ENCODE peak calls at places on chromosomes 13 and 19, in five cellular contexts. K, E, T, O and C are unnamed samples.

GRCh38 chr13:47932953-47933687 is 68.0 kb downstream of the SUCLA2 start:
- DNase-seq in K (no peak), E (no peak), T (no peak), O (no peak), C (no peak)

GRCh38 chr13:93778548-93778947 is 551.9 kb downstream of the GPC6 start:
- DNase-seq in K (no peak), E (no peak), T (no peak), O (no peak), C (no peak)

GRCh38 chr19:53892981-53893325 is 11.0 kb downstream of the PRKCG start:
- DNase-seq in K (no peak), E (no peak), T (no peak), O (no peak), C (no peak)

GRCh38 chr19:42850981-42851717 is 28.4 kb downstream of the PSG1 start:
- DNase-seq in K (peak; percentile 18), E (peak; percentile 94), T (no peak), O (no peak), C (peak; percentile 96)

GRCh38 chr19:30856786-30857185 is 484.6 kb downstream of the ZNF536 start:
- DNase-seq in K (no peak), E (no peak), T (no peak), O (no peak), C (no peak)

GRCh38 chr13:109274188-109274821 is 512.1 kb downstream of the IRS2 start:
- DNase-seq in K (no peak), E (peak; percentile 100), T (no peak), O (no peak), C (no peak)

GRCh38 chr19:55265173-55265572 is 6.4 kb upstream of the PPP6R1 start:
- DNase-seq in K (no peak), E (no peak), T (no peak), O (no peak), C (no peak)

GRCh38 chr13:75788494-75788991 is 152.4 kb downstream of the LMO7 start:
- DNase-seq in K (no peak), E (no peak), T (peak; percentile 79), O (no peak), C (no peak)

GRCh38 chr13:61838568-61838967 is 422.9 kb upstream of the PCDH20 start:
- DNase-seq in K (no peak), E (no peak), T (no peak), O (no peak), C (no peak)

GRCh38 chr13:70812481-70812880 is 704.2 kb upstream of the KLHL1 start:
- DNase-seq in K (no peak), E (no peak), T (no peak), O (no peak), C (no peak)

GRCh38 chr13:91135376-91135775 is 212.1 kb upstream of the MIR17HG start:
- DNase-seq in K (no peak), E (no peak), T (peak; percentile 77), O (no peak), C (no peak)

GRCh38 chr13:91132381-91132780 is 215.1 kb upstream of the MIR17HG start:
- DNase-seq in K (no peak), E (no peak), T (no peak), O (no peak), C (no peak)

GRCh38 chr13:91132786-91133185 is 214.7 kb upstream of the MIR17HG start:
- DNase-seq in K (no peak), E (no peak), T (no peak), O (no peak), C (no peak)

GRCh38 chr13:91134773-91135124 is 212.7 kb upstream of the MIR17HG start:
- DNase-seq in K (no peak), E (no peak), T (no peak), O (no peak), C (no peak)

GRCh38 chr13:91133941-91134772 is 213.3 kb upstream of the MIR17HG start:
- DNase-seq in K (peak; percentile 45), E (no peak), T (peak; percentile 81), O (no peak), C (no peak)
- H3K27me3 ChIP-seq in K (no peaks in the 10 kb centered on the region), E (no peaks in the 10 kb centered on the region), T (no peaks in the 10 kb centered on the region), O (no peaks in the 10 kb centered on the region), C (no peaks in the 10 kb centered on the region)

GRCh38 chr19:40684280-40684679 is 6.2 kb downstream of the NUMBL start:
- DNase-seq in K (no peak), E (no peak), T (no peak), O (no peak), C (no peak)

GRCh38 chr19:40683437-40683836 is 7.0 kb downstream of the NUMBL start:
- DNase-seq in K (no peak), E (no peak), T (no peak), O (no peak), C (no peak)

GRCh38 chr19:40685016-40685526 is 5.4 kb downstream of the NUMBL start:
- DNase-seq in K (no peak), E (no peak), T (no peak), O (no peak), C (no peak)

GRCh38 chr19:40681039-40681438 is 9.4 kb downstream of the NUMBL start:
- DNase-seq in K (no peak), E (no peak), T (no peak), O (no peak), C (no peak)

DNA sequence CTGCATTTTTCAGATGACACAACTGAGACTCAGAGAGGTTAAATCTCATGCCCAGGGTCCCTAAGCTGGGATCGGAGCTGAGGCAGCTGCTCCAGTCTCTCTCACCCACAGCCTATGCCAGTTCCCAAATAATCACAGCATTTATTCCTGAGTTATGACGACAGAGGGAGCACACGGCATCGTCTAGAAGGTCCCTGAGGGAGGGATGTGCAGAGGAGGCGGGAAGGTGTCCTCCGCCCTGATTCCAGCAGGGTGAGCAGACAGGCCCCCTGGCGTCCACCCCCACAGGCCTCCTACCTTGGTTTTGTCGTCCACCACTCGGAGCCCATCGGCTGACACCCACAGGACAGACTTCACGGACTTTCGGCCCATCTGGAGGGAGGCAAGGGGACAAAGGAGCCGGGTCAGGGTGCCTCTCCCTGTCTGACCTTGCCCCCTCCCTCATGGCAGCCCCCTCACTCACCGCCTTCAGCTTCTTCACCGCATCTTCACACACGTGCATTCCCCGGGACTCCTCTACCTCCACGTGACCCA is 8.0 kb downstream of the NUMBL start:
- DNase-seq in K (no peak), E (no peak), T (no peak), O (no peak), C (no peak)
- H3K36me3 ChIP-seq in K (peaks cover 28% of the 10 kb centered on the region), E (peaks cover 81% of the 10 kb centered on the region), T (peaks cover 2% of the 10 kb centered on the region), O (no peaks in the 10 kb centered on the region), C (peaks cover 2% of the 10 kb centered on the region)

GRCh38 chr19:3053780-3054179 is 8.5 kb downstream of the TLE5 start:
- DNase-seq in K (no peak), E (no peak), T (no peak), O (no peak), C (no peak)
- H3K27me3 ChIP-seq in K (no peaks in the 10 kb centered on the region), E (no peaks in the 10 kb centered on the region), T (no peaks in the 10 kb centered on the region), O (no peaks in the 10 kb centered on the region), C (no peaks in the 10 kb centered on the region)

GRCh38 chr13:113848431-113849260 is 15.2 kb downstream of the GAS6 start:
- DNase-seq in K (no peak), E (no peak), T (peak; percentile 86), O (no peak), C (no peak)
- H3K36me3 ChIP-seq in K (no peaks in the 10 kb centered on the region), E (peaks cover 6% of the 10 kb centered on the region), T (no peaks in the 10 kb centered on the region), O (no peaks in the 10 kb centered on the region), C (no peaks in the 10 kb centered on the region)

GRCh38 chr13:42957881-42958280 is 34.2 kb downstream of the EPSTI1 start:
- DNase-seq in K (no peak), E (no peak), T (no peak), O (no peak), C (no peak)
- H3K27me3 ChIP-seq in K (peaks cover 4% of the 10 kb centered on the region), E (no peaks in the 10 kb centered on the region), T (no peaks in the 10 kb centered on the region), O (no peaks in the 10 kb centered on the region), C (no peaks in the 10 kb centered on the region)

GRCh38 chr19:16127776-16128371 is 15.6 kb upstream of the HSH2D start:
- DNase-seq in K (no peak), E (no peak), T (no peak), O (no peak), C (no peak)
- H3K36me3 ChIP-seq in K (peaks cover 40% of the 10 kb centered on the region), E (peaks cover 99% of the 10 kb centered on the region), T (peaks cover 39% of the 10 kb centered on the region), O (peaks cover 72% of the 10 kb centered on the region), C (peaks cover 6% of the 10 kb centered on the region)

GRCh38 chr13:25538276-25538675 is 166.5 kb downstream of the ATP8A2 start:
- DNase-seq in K (no peak), E (no peak), T (no peak), O (no peak), C (no peak)
- H3K27me3 ChIP-seq in K (peaks cover 70% of the 10 kb centered on the region), E (no peaks in the 10 kb centered on the region), T (no peaks in the 10 kb centered on the region), O (no peaks in the 10 kb centered on the region), C (no peaks in the 10 kb centered on the region)

DNA sequence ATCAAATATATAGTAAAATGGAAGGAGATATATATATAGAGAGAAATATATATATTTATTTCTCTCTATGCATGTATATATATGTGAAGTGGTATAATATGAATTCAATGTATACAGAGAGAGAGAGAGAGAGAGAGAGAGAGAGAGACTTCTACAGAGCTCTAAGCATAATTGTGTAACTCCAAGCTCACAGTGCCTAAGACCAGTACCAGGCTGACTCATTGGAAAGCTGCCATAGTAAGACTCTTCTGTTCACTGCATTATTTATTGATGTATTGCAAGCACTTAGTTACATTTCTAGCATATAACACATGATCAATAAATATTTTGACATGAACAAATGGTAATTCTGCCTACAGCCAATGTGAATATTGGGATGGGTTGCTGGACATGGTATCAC is 1734.7 kb downstream of the SLITRK1 start:
- DNase-seq in K (no peak), E (no peak), T (no peak), O (no peak), C (no peak)
- H3K36me3 ChIP-seq in K (no peaks in the 10 kb centered on the region), E (no peaks in the 10 kb centered on the region), T (no peaks in the 10 kb centered on the region), O (no peaks in the 10 kb centered on the region), C (no peaks in the 10 kb centered on the region)

GRCh38 chr13:99985886-99986527 is 4.4 kb downstream of the ZIC2 start:
- DNase-seq in K (no peak), E (peak; percentile 43), T (no peak), O (no peak), C (no peak)

GRCh38 chr13:99987180-99988047 is 5.8 kb downstream of the ZIC2 start:
- DNase-seq in K (no peak), E (peak; percentile 69), T (no peak), O (no peak), C (no peak)

GRCh38 chr13:99985243-99985874 is 3.8 kb downstream of the ZIC2 start:
- DNase-seq in K (no peak), E (peak; percentile 56), T (no peak), O (no peak), C (no peak)

GRCh38 chr13:99988469-99989375 is 7.1 kb downstream of the ZIC2 start:
- DNase-seq in K (no peak), E (peak; percentile 66), T (no peak), O (no peak), C (no peak)

DNA sequence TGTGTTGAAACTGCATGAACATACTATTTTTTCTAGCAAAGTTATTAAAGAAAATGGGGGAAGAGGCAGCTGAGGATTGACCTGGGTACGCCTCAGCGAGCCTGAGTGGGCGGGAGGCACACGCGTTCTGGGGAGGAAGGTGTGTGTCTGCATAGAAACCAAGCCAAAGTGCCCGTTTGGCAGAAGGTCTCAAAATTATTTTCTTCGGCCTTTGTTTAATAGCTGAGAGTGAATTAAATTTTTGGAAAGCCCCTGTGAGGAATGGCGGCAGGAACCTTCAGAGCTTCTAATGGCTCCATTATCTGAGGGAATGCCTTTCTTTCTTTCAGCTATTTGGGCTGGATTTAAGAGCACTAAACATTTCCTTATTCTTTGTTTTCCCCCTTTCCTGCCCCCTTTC is 5.2 kb downstream of the ZIC2 start:
- DNase-seq in K (no peak), E (peak; percentile 46), T (no peak), O (no peak), C (no peak)
- H3K27me3 ChIP-seq in K (no peaks in the 10 kb centered on the region), E (peaks cover 67% of the 10 kb centered on the region), T (peaks cover 23% of the 10 kb centered on the region), O (peaks cover 85% of the 10 kb centered on the region), C (peaks cover 90% of the 10 kb centered on the region)

GRCh38 chr19:49194408-49194807 is 36.8 kb downstream of the TRPM4 start:
- DNase-seq in K (no peak), E (no peak), T (no peak), O (no peak), C (no peak)
- H3K36me3 ChIP-seq in K (peaks cover 4% of the 10 kb centered on the region), E (peaks cover 29% of the 10 kb centered on the region), T (peaks cover 13% of the 10 kb centered on the region), O (no peaks in the 10 kb centered on the region), C (peaks cover 2% of the 10 kb centered on the region)